ENCODE peak calls at places on chromosomes 13 and 19, in four cellular contexts. Y, S, U and H are unnamed samples.

GRCh38 chr19:43782689-43783231 is 2.0 kb upstream of the KCNN4 start:
- DNase-seq in Y (peak; percentile 64), S (no peak), U (no peak), H (no peak)

GRCh38 chr19:33621811-33622504 is at the start of gene CHST8:
- DNase-seq in Y (peak; percentile 29), S (no peak), U (peak; percentile 5), H (no peak)

GRCh38 chr13:42283574-42283973 is 11.6 kb downstream of the AKAP11 start:
- DNase-seq in Y (no peak), S (no peak), U (no peak), H (no peak)

GRCh38 chr19:10881403-10882107 is 10.2 kb downstream of the CARM1 start:
- DNase-seq in Y (no peak), S (no peak), U (no peak), H (no peak)

GRCh38 chr13:20350819-20351218 is 118.7 kb upstream of the GJB6 start:
- DNase-seq in Y (peak; percentile 84), S (no peak), U (no peak), H (no peak)

GRCh38 chr19:17026706-17027427 is at the start of gene CPAMD8:
- DNase-seq in Y (no peak), S (no peak), U (no peak), H (no peak)

GRCh38 chr19:58562126-58563033 is 4.0 kb upstream of the UBE2M start:
- DNase-seq in Y (peak; percentile 45), S (no peak), U (no peak), H (peak; percentile 66)

GRCh38 chr19:11422163-11423068 is 3.3 kb upstream of the RGL3 start:
- DNase-seq in Y (peak; percentile 91), S (peak; percentile 78), U (peak; percentile 34), H (peak; percentile 94)

GRCh38 chr13:25214371-25215252 is 42.5 kb upstream of the AMER2 start:
- DNase-seq in Y (peak; percentile 16), S (no peak), U (no peak), H (no peak)

GRCh38 chr19:6041071-6041470 is 63.1 kb upstream of the RANBP3 start:
- DNase-seq in Y (no peak), S (peak; percentile 14), U (no peak), H (no peak)

GRCh38 chr13:110687736-110688135 is 18.2 kb downstream of the CARS2 start:
- DNase-seq in Y (no peak), S (no peak), U (no peak), H (no peak)

GRCh38 chr13:27038323-27038722 is 133.3 kb downstream of the USP12 start:
- DNase-seq in Y (peak; percentile 60), S (no peak), U (no peak), H (no peak)

GRCh38 chr13:113774177-113775107 is 15.4 kb downstream of the TMEM255B start:
- DNase-seq in Y (peak; percentile 64), S (no peak), U (peak; percentile 10), H (no peak)

GRCh38 chr13:23621316-23621645 is 51.1 kb downstream of the TNFRSF19 start:
- DNase-seq in Y (peak; percentile 97), S (no peak), U (peak; percentile 70), H (no peak)

GRCh38 chr13:99572921-99573320 is 71.6 kb downstream of the TM9SF2 start:
- DNase-seq in Y (no peak), S (no peak), U (no peak), H (no peak)

GRCh38 chr13:99980201-99981114 is 1.1 kb upstream of the ZIC2 start:
- DNase-seq in Y (peak; percentile 76), S (no peak), U (no peak), H (no peak)

GRCh38 chr19:46515879-46516350 is 20.2 kb upstream of the PNMA8B start:
- DNase-seq in Y (peak; percentile 47), S (no peak), U (no peak), H (no peak)

GRCh38 chr19:55549500-55550320 is 4.4 kb upstream of the SBK3 start:
- DNase-seq in Y (peak; percentile 65), S (no peak), U (peak; percentile 76), H (no peak)

GRCh38 chr13:91381371-91381770 is 17.1 kb upstream of the GPC5 start:
- DNase-seq in Y (no peak), S (no peak), U (no peak), H (no peak)